ENCODE peak calls at places on chromosomes 13 and 19, in seven cellular contexts. One of them, this sample, is unnamed.
A peak's percentile ranks its signal among the peaks of the same experiment; 100 is the strongest.

GRCh38 chr19:49092686-49093085 is 7.4 kb downstream of the SNRNP70 start:
- DNase-seq in astrocyte of the spinal cord: no peak
- DNase-seq in NB4: no peak
- DNase-seq in AG10803: no peak
- DNase-seq in left ventricle myocardium inferior: no peak
- DNase-seq in astrocyte: no peak
- DNase-seq in fibroblast of lung: no peak
- DNase-seq in this sample: no peak

GRCh38 chr13:27465611-27466010 is 15.2 kb upstream of the MTIF3 start:
- DNase-seq in astrocyte of the spinal cord: no peak
- DNase-seq in NB4: no peak
- DNase-seq in AG10803: no peak
- DNase-seq in left ventricle myocardium inferior: no peak
- DNase-seq in astrocyte: no peak
- DNase-seq in fibroblast of lung: no peak
- DNase-seq in this sample: no peak

GRCh38 chr13:110646442-110647364 is 31.4 kb downstream of the NAXD start:
- DNase-seq in astrocyte of the spinal cord: no peak
- DNase-seq in NB4: no peak
- DNase-seq in AG10803: no peak
- DNase-seq in left ventricle myocardium inferior: no peak
- DNase-seq in astrocyte: no peak
- DNase-seq in fibroblast of lung: no peak
- DNase-seq in this sample: no peak

GRCh38 chr13:79880820-79881219 is 399.9 kb downstream of the NDFIP2 start:
- DNase-seq in astrocyte of the spinal cord: no peak
- DNase-seq in NB4: peak; percentile 73
- DNase-seq in AG10803: no peak
- DNase-seq in left ventricle myocardium inferior: no peak
- DNase-seq in astrocyte: no peak
- DNase-seq in fibroblast of lung: no peak
- DNase-seq in this sample: no peak

GRCh38 chr13:35891973-35892441 is 239.2 kb downstream of the DCLK1 start:
- DNase-seq in astrocyte of the spinal cord: peak; percentile 6
- DNase-seq in NB4: no peak
- DNase-seq in AG10803: peak; percentile 21
- DNase-seq in left ventricle myocardium inferior: no peak
- DNase-seq in astrocyte: peak; percentile 52
- DNase-seq in fibroblast of lung: peak; percentile 62
- DNase-seq in this sample: peak; percentile 74

GRCh38 chr13:30713133-30713532 is 22.2 kb upstream of the ALOX5AP start:
- DNase-seq in astrocyte of the spinal cord: no peak
- DNase-seq in NB4: peak; percentile 94
- DNase-seq in AG10803: peak; percentile 38
- DNase-seq in left ventricle myocardium inferior: no peak
- DNase-seq in astrocyte: no peak
- DNase-seq in fibroblast of lung: no peak
- DNase-seq in this sample: no peak

GRCh38 chr19:41019346-41019745 is 28.3 kb downstream of the CYP2B6 start:
- DNase-seq in astrocyte of the spinal cord: no peak
- DNase-seq in NB4: no peak
- DNase-seq in AG10803: no peak
- DNase-seq in left ventricle myocardium inferior: no peak
- DNase-seq in astrocyte: no peak
- DNase-seq in fibroblast of lung: no peak
- DNase-seq in this sample: no peak

GRCh38 chr13:19927117-19927734 is 31.3 kb upstream of the ZMYM2 start:
- DNase-seq in astrocyte of the spinal cord: peak; percentile 42
- DNase-seq in NB4: peak; percentile 48
- DNase-seq in AG10803: peak; percentile 32
- DNase-seq in left ventricle myocardium inferior: no peak
- DNase-seq in astrocyte: peak; percentile 8
- DNase-seq in fibroblast of lung: peak; percentile 24
- DNase-seq in this sample: peak; percentile 57

GRCh38 chr13:109652536-109652935 is 133.8 kb downstream of the IRS2 start:
- DNase-seq in astrocyte of the spinal cord: no peak
- DNase-seq in NB4: no peak
- DNase-seq in AG10803: no peak
- DNase-seq in left ventricle myocardium inferior: no peak
- DNase-seq in astrocyte: no peak
- DNase-seq in fibroblast of lung: no peak
- DNase-seq in this sample: peak; percentile 24

GRCh38 chr19:5880604-5881078 is 10.3 kb upstream of the FUT5 start:
- DNase-seq in astrocyte of the spinal cord: peak; percentile 66
- DNase-seq in NB4: no peak
- DNase-seq in AG10803: peak; percentile 88
- DNase-seq in left ventricle myocardium inferior: peak; percentile 78
- DNase-seq in astrocyte: peak; percentile 57
- DNase-seq in fibroblast of lung: peak; percentile 72
- DNase-seq in this sample: peak; percentile 57

GRCh38 chr19:43620061-43621001 is 902 bp upstream of the ZNF428 start:
- DNase-seq in astrocyte of the spinal cord: no peak
- DNase-seq in NB4: no peak
- DNase-seq in AG10803: no peak
- DNase-seq in left ventricle myocardium inferior: no peak
- DNase-seq in astrocyte: no peak
- DNase-seq in fibroblast of lung: no peak
- DNase-seq in this sample: no peak

GRCh38 chr13:53250272-53250875 is 221.8 kb downstream of the OLFM4 start:
- DNase-seq in astrocyte of the spinal cord: peak; percentile 72
- DNase-seq in NB4: peak; percentile 83
- DNase-seq in AG10803: peak; percentile 75
- DNase-seq in left ventricle myocardium inferior: no peak
- DNase-seq in astrocyte: peak; percentile 56
- DNase-seq in fibroblast of lung: peak; percentile 61
- DNase-seq in this sample: peak; percentile 76
- TF ChIP-seq CTCF in astrocyte of the spinal cord: peak; percentile 66
- TF ChIP-seq CTCF in NB4: peak; percentile 66
- TF ChIP-seq CTCF in AG10803: peak; percentile 82
- TF ChIP-seq CTCF in left ventricle myocardium inferior: peak; percentile 81
- TF ChIP-seq CTCF in astrocyte: peak; percentile 88
- TF ChIP-seq CTCF in fibroblast of lung: peak; percentile 53
- TF ChIP-seq CTCF in this sample: peak; percentile 67

GRCh38 chr13:60584976-60585375 is 188.0 kb downstream of the TDRD3 start:
- DNase-seq in astrocyte of the spinal cord: peak; percentile 62
- DNase-seq in NB4: peak; percentile 42
- DNase-seq in AG10803: no peak
- DNase-seq in left ventricle myocardium inferior: no peak
- DNase-seq in astrocyte: peak; percentile 35
- DNase-seq in fibroblast of lung: peak; percentile 54
- DNase-seq in this sample: peak; percentile 56
- H3K4me3 ChIP-seq in astrocyte of the spinal cord: no peak overlapping the region
- H3K4me3 ChIP-seq in NB4: peak overlapping the region; percentile 37
- H3K4me3 ChIP-seq in AG10803: no peak overlapping the region
- H3K4me3 ChIP-seq in left ventricle myocardium inferior: no peak overlapping the region
- H3K4me3 ChIP-seq in astrocyte: peak overlapping the region; percentile 42
- H3K4me3 ChIP-seq in fibroblast of lung: no peak overlapping the region
- H3K4me3 ChIP-seq in this sample: peak overlapping the region; percentile 30

GRCh38 chr19:33332248-33332647 is 29.9 kb upstream of the CEBPA start:
- DNase-seq in astrocyte of the spinal cord: no peak
- DNase-seq in NB4: peak; percentile 82
- DNase-seq in AG10803: no peak
- DNase-seq in left ventricle myocardium inferior: no peak
- DNase-seq in astrocyte: no peak
- DNase-seq in fibroblast of lung: no peak
- DNase-seq in this sample: no peak

GRCh38 chr19:33334271-33334670 is 31.9 kb upstream of the CEBPA start:
- DNase-seq in astrocyte of the spinal cord: no peak
- DNase-seq in NB4: no peak
- DNase-seq in AG10803: no peak
- DNase-seq in left ventricle myocardium inferior: no peak
- DNase-seq in astrocyte: no peak
- DNase-seq in fibroblast of lung: no peak
- DNase-seq in this sample: no peak

GRCh38 chr19:33335446-33335845 is 33.1 kb upstream of the CEBPA start:
- DNase-seq in astrocyte of the spinal cord: no peak
- DNase-seq in NB4: no peak
- DNase-seq in AG10803: no peak
- DNase-seq in left ventricle myocardium inferior: no peak
- DNase-seq in astrocyte: no peak
- DNase-seq in fibroblast of lung: no peak
- DNase-seq in this sample: no peak

GRCh38 chr19:33333151-33333550 is 30.8 kb upstream of the CEBPA start:
- DNase-seq in astrocyte of the spinal cord: no peak
- DNase-seq in NB4: no peak
- DNase-seq in AG10803: no peak
- DNase-seq in left ventricle myocardium inferior: no peak
- DNase-seq in astrocyte: no peak
- DNase-seq in fibroblast of lung: no peak
- DNase-seq in this sample: no peak

DNA sequence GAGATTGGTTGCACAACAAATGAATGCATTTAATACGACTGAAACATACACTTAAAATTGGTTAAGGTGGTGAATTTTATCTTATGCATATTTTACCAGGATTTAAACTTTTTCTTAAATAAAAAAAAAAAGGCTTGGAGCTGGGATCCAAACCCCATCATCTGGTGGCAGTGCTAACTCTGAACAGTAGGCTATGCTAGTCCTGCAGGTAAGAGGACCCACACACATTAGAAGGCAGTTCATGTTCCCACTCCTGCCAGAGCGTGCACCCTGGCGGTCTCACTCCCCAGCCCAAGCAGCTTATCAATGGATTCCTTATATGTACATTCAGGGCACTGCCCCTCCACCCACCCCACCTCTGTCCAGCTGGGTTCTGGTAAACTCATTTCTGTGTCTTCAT is 31.3 kb upstream of the CEBPA start:
- DNase-seq in astrocyte of the spinal cord: no peak
- DNase-seq in NB4: no peak
- DNase-seq in AG10803: no peak
- DNase-seq in left ventricle myocardium inferior: no peak
- DNase-seq in astrocyte: no peak
- DNase-seq in fibroblast of lung: no peak
- DNase-seq in this sample: no peak
- TF ChIP-seq CTCF in astrocyte of the spinal cord: no peak
- TF ChIP-seq CTCF in NB4: no peak
- TF ChIP-seq CTCF in AG10803: no peak
- TF ChIP-seq CTCF in left ventricle myocardium inferior: peak; percentile 13
- TF ChIP-seq CTCF in astrocyte: no peak
- TF ChIP-seq CTCF in fibroblast of lung: no peak
- TF ChIP-seq CTCF in this sample: no peak

GRCh38 chr13:75445717-75446529 is 36.0 kb downstream of the TBC1D4 start:
- DNase-seq in astrocyte of the spinal cord: no peak
- DNase-seq in NB4: no peak
- DNase-seq in AG10803: peak; percentile 52
- DNase-seq in left ventricle myocardium inferior: no peak
- DNase-seq in astrocyte: no peak
- DNase-seq in fibroblast of lung: no peak
- DNase-seq in this sample: peak; percentile 36
- H3K4me3 ChIP-seq in astrocyte of the spinal cord: no peak overlapping the region
- H3K4me3 ChIP-seq in NB4: no peak overlapping the region
- H3K4me3 ChIP-seq in AG10803: peak overlapping the region; percentile 32
- H3K4me3 ChIP-seq in left ventricle myocardium inferior: peak overlapping the region; percentile 45
- H3K4me3 ChIP-seq in astrocyte: no peak overlapping the region
- H3K4me3 ChIP-seq in fibroblast of lung: peak overlapping the region; percentile 11
- H3K4me3 ChIP-seq in this sample: peak overlapping the region; percentile 21

DNA sequence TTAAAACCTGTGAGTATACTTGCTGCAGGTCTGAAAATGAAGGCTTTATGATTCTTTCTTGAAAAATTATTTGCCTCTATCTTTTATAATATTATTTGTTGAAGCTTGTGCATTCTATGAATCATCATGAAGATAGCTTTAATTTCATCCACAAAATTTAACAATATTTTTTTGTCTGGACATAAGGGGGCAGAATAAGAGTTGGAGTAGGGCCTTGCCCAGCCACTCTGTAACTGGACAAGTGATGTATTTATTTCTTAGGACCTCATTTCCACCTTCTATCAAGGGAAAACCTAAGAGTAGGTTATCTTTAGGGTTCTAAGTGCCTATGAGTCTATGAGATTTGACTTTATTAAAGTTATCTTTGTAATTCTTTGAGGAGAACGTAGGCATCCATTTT is 49.9 kb downstream of the N4BP2L1 start:
- DNase-seq in astrocyte of the spinal cord: no peak
- DNase-seq in NB4: no peak
- DNase-seq in AG10803: no peak
- DNase-seq in left ventricle myocardium inferior: no peak
- DNase-seq in astrocyte: no peak
- DNase-seq in fibroblast of lung: no peak
- DNase-seq in this sample: peak; percentile 6
- TF ChIP-seq CTCF in astrocyte of the spinal cord: no peak
- TF ChIP-seq CTCF in NB4: no peak
- TF ChIP-seq CTCF in AG10803: no peak
- TF ChIP-seq CTCF in left ventricle myocardium inferior: peak; percentile 13
- TF ChIP-seq CTCF in astrocyte: no peak
- TF ChIP-seq CTCF in fibroblast of lung: no peak
- TF ChIP-seq CTCF in this sample: no peak

GRCh38 chr19:38564981-38565685 is 52.6 kb downstream of the MAP4K1 start:
- DNase-seq in astrocyte of the spinal cord: no peak
- DNase-seq in NB4: no peak
- DNase-seq in AG10803: no peak
- DNase-seq in left ventricle myocardium inferior: no peak
- DNase-seq in astrocyte: no peak
- DNase-seq in fibroblast of lung: peak; percentile 6
- DNase-seq in this sample: no peak

GRCh38 chr19:38563475-38563874 is 54.3 kb downstream of the MAP4K1 start:
- DNase-seq in astrocyte of the spinal cord: no peak
- DNase-seq in NB4: no peak
- DNase-seq in AG10803: no peak
- DNase-seq in left ventricle myocardium inferior: no peak
- DNase-seq in astrocyte: no peak
- DNase-seq in fibroblast of lung: no peak
- DNase-seq in this sample: no peak

GRCh38 chr19:38569368-38569983 is 48.3 kb downstream of the MAP4K1 start:
- DNase-seq in astrocyte of the spinal cord: no peak
- DNase-seq in NB4: no peak
- DNase-seq in AG10803: no peak
- DNase-seq in left ventricle myocardium inferior: no peak
- DNase-seq in astrocyte: no peak
- DNase-seq in fibroblast of lung: no peak
- DNase-seq in this sample: no peak

GRCh38 chr19:38562096-38562495 is 55.7 kb downstream of the MAP4K1 start:
- DNase-seq in astrocyte of the spinal cord: no peak
- DNase-seq in NB4: no peak
- DNase-seq in AG10803: no peak
- DNase-seq in left ventricle myocardium inferior: no peak
- DNase-seq in astrocyte: no peak
- DNase-seq in fibroblast of lung: no peak
- DNase-seq in this sample: no peak

GRCh38 chr19:38565686-38566105 is 52.1 kb downstream of the MAP4K1 start:
- DNase-seq in astrocyte of the spinal cord: no peak
- DNase-seq in NB4: no peak
- DNase-seq in AG10803: no peak
- DNase-seq in left ventricle myocardium inferior: no peak
- DNase-seq in astrocyte: no peak
- DNase-seq in fibroblast of lung: no peak
- DNase-seq in this sample: no peak
- H3K4me3 ChIP-seq in astrocyte of the spinal cord: no peak overlapping the region
- H3K4me3 ChIP-seq in NB4: no peak overlapping the region
- H3K4me3 ChIP-seq in AG10803: no peak overlapping the region
- H3K4me3 ChIP-seq in left ventricle myocardium inferior: peak overlapping the region; percentile 55
- H3K4me3 ChIP-seq in astrocyte: no peak overlapping the region
- H3K4me3 ChIP-seq in fibroblast of lung: no peak overlapping the region
- H3K4me3 ChIP-seq in this sample: no peak overlapping the region